ENCODE peak calls at places on chromosomes 6 and 20, in four cellular contexts. One of them, this sample, is unnamed.

GRCh38 chr6:166318649-166319600 is 10.7 kb upstream of the PRR18 start:
- DNase-seq in AG08396: no peak
- DNase-seq in SK-N-SH: peak
- DNase-seq in activated naive CD4-positive, alpha-beta T cell treated with Interleukin-2 at 50 U/mL for 16 hours: no peak
- DNase-seq in this sample: no peak

GRCh38 chr6:163249651-163250101 is 164.8 kb upstream of the QKI start:
- DNase-seq in activated naive CD4-positive, alpha-beta T cell treated with Interleukin-2 at 50 U/mL for 16 hours: no peak
- DNase-seq in SK-N-SH: no peak
- DNase-seq in AG08396: no peak
- DNase-seq in this sample: no peak

GRCh38 chr20:4951299-4951698 is 50.0 kb downstream of the SLC23A2 start:
- DNase-seq in AG08396: peak
- DNase-seq in activated naive CD4-positive, alpha-beta T cell treated with Interleukin-2 at 50 U/mL for 16 hours: no peak
- DNase-seq in SK-N-SH: no peak
- DNase-seq in this sample: peak

GRCh38 chr6:41073203-41073967 is 611 bp downstream of the NFYA start:
- DNase-seq in AG08396: peak
- DNase-seq in SK-N-SH: peak
- DNase-seq in activated naive CD4-positive, alpha-beta T cell treated with Interleukin-2 at 50 U/mL for 16 hours: peak
- DNase-seq in this sample: no peak

GRCh38 chr6:170243791-170244291 is 47.0 kb downstream of the DLL1 start:
- DNase-seq in SK-N-SH: peak
- DNase-seq in AG08396: no peak
- DNase-seq in activated naive CD4-positive, alpha-beta T cell treated with Interleukin-2 at 50 U/mL for 16 hours: no peak
- DNase-seq in this sample: no peak

GRCh38 chr20:35257175-35257909 is 20.6 kb downstream of the MMP24OS start:
- DNase-seq in activated naive CD4-positive, alpha-beta T cell treated with Interleukin-2 at 50 U/mL for 16 hours: no peak
- DNase-seq in SK-N-SH: no peak
- DNase-seq in AG08396: no peak
- DNase-seq in this sample: no peak

GRCh38 chr20:22404609-22405170 is 179.7 kb downstream of the FOXA2 start:
- DNase-seq in activated naive CD4-positive, alpha-beta T cell treated with Interleukin-2 at 50 U/mL for 16 hours: no peak
- DNase-seq in SK-N-SH: no peak
- DNase-seq in AG08396: no peak
- DNase-seq in this sample: no peak

GRCh38 chr6:43086022-43086658 is 10.0 kb downstream of the PTK7 start:
- DNase-seq in SK-N-SH: no peak
- DNase-seq in AG08396: no peak
- DNase-seq in activated naive CD4-positive, alpha-beta T cell treated with Interleukin-2 at 50 U/mL for 16 hours: no peak
- DNase-seq in this sample: no peak

GRCh38 chr6:17091122-17091521 is 10.7 kb upstream of the STMND1 start:
- DNase-seq in activated naive CD4-positive, alpha-beta T cell treated with Interleukin-2 at 50 U/mL for 16 hours: no peak
- DNase-seq in SK-N-SH: no peak
- DNase-seq in AG08396: no peak
- DNase-seq in this sample: no peak

GRCh38 chr6:144285798-144286502 is 815 bp downstream of the UTRN start:
- DNase-seq in SK-N-SH: peak
- DNase-seq in AG08396: peak
- DNase-seq in activated naive CD4-positive, alpha-beta T cell treated with Interleukin-2 at 50 U/mL for 16 hours: peak
- DNase-seq in this sample: no peak

GRCh38 chr6:73078908-73079610 is 146.2 kb downstream of the KHDC1L start:
- DNase-seq in activated naive CD4-positive, alpha-beta T cell treated with Interleukin-2 at 50 U/mL for 16 hours: no peak
- DNase-seq in SK-N-SH: no peak
- DNase-seq in AG08396: no peak
- DNase-seq in this sample: no peak

GRCh38 chr20:59933849-59934585 is 580 bp upstream of the SYCP2 start:
- DNase-seq in activated naive CD4-positive, alpha-beta T cell treated with Interleukin-2 at 50 U/mL for 16 hours: peak
- DNase-seq in AG08396: peak
- DNase-seq in SK-N-SH: peak
- DNase-seq in this sample: peak

This sample was measured in foreskin keratinocyte.